ENCODE peak calls at places on chromosomes 13 and 19, in four cellular contexts. B is esophagus squamous epithelium, H is astrocyte of the spinal cord, X is psoas muscle. E is an unnamed sample.

GRCh38 chr19:48393559-48394330 is at the start of gene GRIN2D:
- DNase-seq in B (no peak), H (peak), X (no peak), E (no peak)

GRCh38 chr13:111792956-111793355 is 274.0 kb upstream of the SOX1 start:
- DNase-seq in B (no peak), H (no peak), X (no peak), E (no peak)

GRCh38 chr19:45667620-45668341 is at the start of gene GIPR:
- DNase-seq in B (no peak), H (no peak), X (peak), E (no peak)

GRCh38 chr13:95239293-95239692 is 62.0 kb downstream of the ABCC4 start:
- DNase-seq in B (no peak), H (no peak), X (no peak), E (no peak)

GRCh38 chr13:35789335-35790166 is 313.1 kb upstream of the MAB21L1 start:
- DNase-seq in B (no peak), H (peak), X (no peak), E (peak)

GRCh38 chr19:44003461-44004134 is 841 bp downstream of the ZNF230 start:
- DNase-seq in B (no peak), H (peak), X (no peak), E (no peak)

GRCh38 chr13:96762876-96763275 is 231.4 kb downstream of the OXGR1 start:
- DNase-seq in B (no peak), H (no peak), X (no peak), E (no peak)

GRCh38 chr13:107665926-107666458 is 549.3 kb downstream of the LIG4 start:
- DNase-seq in B (no peak), H (no peak), X (no peak), E (no peak)

GRCh38 chr13:48424212-48424611 is 11.3 kb upstream of the LPAR6 start:
- DNase-seq in B (no peak), H (no peak), X (no peak), E (no peak)

GRCh38 chr19:16328824-16329482 is 4.3 kb downstream of the KLF2 start:
- DNase-seq in B (no peak), H (peak), X (no peak), E (no peak)

GRCh38 chr19:657611-658010 is 5.4 kb downstream of the RNF126 start:
- DNase-seq in B (no peak), H (no peak), X (no peak), E (no peak)

GRCh38 chr19:19637523-19638251 is 5.8 kb downstream of the GMIP start:
- DNase-seq in B (no peak), H (no peak), X (no peak), E (no peak)

GRCh38 chr13:51803018-51803417 is 945 bp downstream of the DHRS12 start:
- DNase-seq in B (no peak), H (no peak), X (no peak), E (no peak)

GRCh38 chr19:55068803-55069136 is 5.8 kb upstream of the RDH13 start:
- DNase-seq in B (no peak), H (no peak), X (no peak), E (no peak)

GRCh38 chr19:53597023-53597422 is 34.8 kb upstream of the DPRX start:
- DNase-seq in B (no peak), H (no peak), X (no peak), E (no peak)

GRCh38 chr19:40366697-40367561 is 18.4 kb downstream of the PLD3 start:
- DNase-seq in B (no peak), H (peak), X (no peak), E (no peak)

GRCh38 chr19:46537136-46538097 is 41.8 kb upstream of the PNMA8B start:
- DNase-seq in B (no peak), H (no peak), X (peak), E (no peak)

GRCh38 chr19:37980419-37980975 is 73.5 kb downstream of the SIPA1L3 start:
- DNase-seq in B (no peak), H (no peak), X (no peak), E (no peak)

GRCh38 chr13:110506859-110507566 is 54.5 kb downstream of the RAB20 start:
- DNase-seq in B (no peak), H (peak), X (peak), E (no peak)

GRCh38 chr13:76319921-76320320 is 566.3 kb downstream of the KCTD12 start:
- DNase-seq in B (no peak), H (no peak), X (no peak), E (no peak)

GRCh38 chr19:10295847-10296591 is 6.3 kb downstream of the ICAM5 start:
- DNase-seq in B (no peak), H (no peak), X (no peak), E (no peak)

GRCh38 chr13:55214851-55215345 is 1925.8 kb upstream of the PRR20A start:
- DNase-seq in B (no peak), H (no peak), X (no peak), E (no peak)

GRCh38 chr13:30808600-30808999 is 73.3 kb downstream of the ALOX5AP start:
- DNase-seq in B (no peak), H (no peak), X (no peak), E (no peak)
- TF ChIP-seq CTCF in B (no peak), H (no peak), X (no peak), E (no peak)

GRCh38 chr13:33846306-33847062 is 28.5 kb downstream of the RFC3 start:
- DNase-seq in B (no peak), H (no peak), X (no peak), E (no peak)
- TF ChIP-seq CTCF in B (no peak), H (no peak), X (no peak), E (no peak)

GRCh38 chr19:30227071-30227621 is 145.0 kb upstream of the ZNF536 start:
- DNase-seq in B (no peak), H (no peak), X (no peak), E (no peak)

GRCh38 chr19:30226464-30227070 is 145.6 kb upstream of the ZNF536 start:
- DNase-seq in B (no peak), H (no peak), X (no peak), E (no peak)

GRCh38 chr19:30228726-30229523 is 143.3 kb upstream of the ZNF536 start:
- DNase-seq in B (no peak), H (no peak), X (no peak), E (no peak)

GRCh38 chr19:30228113-30228725 is 144.0 kb upstream of the ZNF536 start:
- DNase-seq in B (no peak), H (no peak), X (no peak), E (no peak)

GRCh38 chr19:30227661-30228112 is 144.5 kb upstream of the ZNF536 start:
- DNase-seq in B (no peak), H (peak), X (peak), E (no peak)
- TF ChIP-seq CTCF in B (peak), H (peak), X (peak), E (peak)

DNA sequence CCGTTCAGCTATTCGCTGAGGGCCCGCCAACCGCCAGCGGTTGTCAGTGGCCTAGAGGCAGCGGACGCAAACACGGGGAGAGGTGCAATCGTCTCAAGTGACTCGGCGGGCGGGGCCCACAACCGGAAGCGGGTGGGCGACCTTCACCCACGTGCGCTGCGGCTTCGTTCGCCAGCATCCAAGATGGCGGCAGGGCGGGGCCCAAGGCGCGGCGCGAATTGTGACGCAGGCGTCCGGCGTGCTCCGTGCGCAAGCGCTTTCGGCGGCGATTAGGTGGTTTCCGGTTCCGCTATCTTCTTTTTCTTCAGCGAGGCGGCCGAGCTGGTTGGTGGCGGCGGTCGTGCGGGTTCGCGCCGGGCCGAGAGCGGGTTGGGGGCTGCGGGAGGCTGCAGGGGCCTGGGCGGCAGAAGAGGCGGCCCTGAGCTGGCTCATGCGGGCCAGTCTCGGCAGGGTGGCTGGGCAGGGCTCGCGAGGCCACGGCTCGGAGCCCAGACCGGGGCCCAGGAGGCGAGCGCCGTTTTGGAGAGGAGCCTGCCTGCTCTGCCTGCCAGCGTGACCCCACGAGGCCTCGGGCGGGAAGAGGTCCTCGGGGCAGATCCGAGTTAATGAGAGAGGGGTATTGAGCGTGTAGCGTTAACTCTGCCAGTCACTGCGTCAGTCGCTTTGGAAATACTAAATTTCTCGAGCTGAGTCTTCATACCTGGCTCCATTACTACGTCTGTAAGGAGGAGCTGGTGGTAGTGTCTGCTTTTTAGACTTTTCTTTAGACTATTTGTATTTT is at the start of gene UBA52:
- DNase-seq in B (peak), H (peak), X (peak), E (peak)
- TF ChIP-seq CTCF in B (no peak), H (no peak), X (no peak), E (no peak)

GRCh38 chr13:41470187-41470586 is 12.8 kb downstream of the RGCC start:
- DNase-seq in B (no peak), H (no peak), X (no peak), E (no peak)

GRCh38 chr13:41465965-41466364 is 8.6 kb downstream of the RGCC start:
- DNase-seq in B (no peak), H (no peak), X (no peak), E (no peak)

GRCh38 chr13:41468631-41469030 is 11.3 kb downstream of the RGCC start:
- DNase-seq in B (no peak), H (no peak), X (no peak), E (no peak)

GRCh38 chr13:41465215-41465907 is 8.0 kb downstream of the RGCC start:
- DNase-seq in B (peak), H (peak), X (peak), E (no peak)

DNA sequence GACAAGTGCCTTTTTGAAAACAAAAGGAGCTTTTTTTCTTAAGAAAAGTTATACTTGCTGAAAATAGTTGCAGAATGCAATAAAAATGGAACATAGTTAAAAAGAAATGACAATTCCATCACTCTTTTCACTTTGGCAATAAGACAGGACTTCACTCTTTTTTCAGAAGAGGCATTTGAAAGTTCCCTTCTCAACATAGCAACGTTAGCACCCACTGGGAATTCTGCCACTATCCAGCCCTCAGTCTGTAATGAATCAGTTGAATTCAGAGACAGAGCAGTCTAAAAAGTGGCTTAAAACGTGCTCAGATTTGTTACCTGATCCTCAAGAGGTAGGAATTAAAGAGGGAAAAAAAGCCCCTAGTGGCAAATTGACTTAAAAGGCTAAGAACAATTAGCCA is 10.2 kb downstream of the RGCC start:
- DNase-seq in B (no peak), H (no peak), X (no peak), E (no peak)
- TF ChIP-seq CTCF in B (no peak), H (no peak), X (no peak), E (no peak)

DNA sequence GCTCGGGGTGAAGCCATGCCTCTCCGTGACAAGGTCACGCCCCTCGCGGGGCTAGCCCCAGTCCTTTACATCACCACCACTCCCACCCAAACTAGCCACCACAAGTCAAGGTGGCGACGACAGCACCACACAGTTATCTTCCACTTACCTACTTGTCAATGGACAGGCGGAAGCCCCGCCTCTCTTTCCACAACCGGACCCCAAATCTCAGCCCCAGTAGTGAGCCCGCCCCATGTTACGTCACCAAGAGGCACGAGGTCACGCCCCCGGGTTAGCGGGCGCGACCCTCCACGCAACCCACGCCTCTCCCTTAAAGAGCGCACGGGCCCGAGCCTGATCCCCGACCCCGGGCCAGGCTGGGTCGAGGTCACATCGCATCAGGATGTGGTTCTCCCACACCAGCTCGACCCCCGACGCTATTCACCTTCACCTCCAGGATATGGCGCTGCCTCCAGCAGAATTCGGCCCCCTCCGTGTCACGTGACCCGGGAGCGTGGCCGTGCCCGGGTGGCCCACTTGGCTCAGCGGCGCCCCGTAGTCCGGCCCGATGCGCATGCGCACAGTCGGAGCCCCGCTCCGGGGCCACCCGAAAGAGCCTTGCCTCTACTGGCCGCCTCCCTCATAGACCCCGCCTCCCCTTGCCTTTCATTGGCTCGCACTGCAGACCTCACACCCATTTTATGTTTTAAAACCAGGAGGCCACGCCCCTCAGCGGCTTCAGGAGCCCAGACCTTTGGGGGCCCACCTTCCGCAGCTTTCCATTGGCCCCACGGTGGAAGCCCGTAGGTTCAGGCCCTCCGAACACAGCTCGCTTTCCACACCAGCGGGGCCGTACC is 18.2 kb downstream of the SYDE1 start:
- DNase-seq in B (peak), H (peak), X (peak), E (peak)
- TF ChIP-seq CTCF in B (peak), H (no peak), X (no peak), E (peak)

GRCh38 chr19:28329429-28329828 is 883.5 kb downstream of the UQCRFS1 start:
- DNase-seq in B (no peak), H (no peak), X (no peak), E (no peak)

GRCh38 chr19:28327905-28328304 is 885.0 kb downstream of the UQCRFS1 start:
- DNase-seq in B (no peak), H (no peak), X (no peak), E (no peak)

GRCh38 chr19:28319918-28320317 is 893.0 kb downstream of the UQCRFS1 start:
- DNase-seq in B (no peak), H (no peak), X (no peak), E (no peak)

GRCh38 chr19:28319208-28319607 is 893.7 kb downstream of the UQCRFS1 start:
- DNase-seq in B (no peak), H (no peak), X (no peak), E (no peak)

DNA sequence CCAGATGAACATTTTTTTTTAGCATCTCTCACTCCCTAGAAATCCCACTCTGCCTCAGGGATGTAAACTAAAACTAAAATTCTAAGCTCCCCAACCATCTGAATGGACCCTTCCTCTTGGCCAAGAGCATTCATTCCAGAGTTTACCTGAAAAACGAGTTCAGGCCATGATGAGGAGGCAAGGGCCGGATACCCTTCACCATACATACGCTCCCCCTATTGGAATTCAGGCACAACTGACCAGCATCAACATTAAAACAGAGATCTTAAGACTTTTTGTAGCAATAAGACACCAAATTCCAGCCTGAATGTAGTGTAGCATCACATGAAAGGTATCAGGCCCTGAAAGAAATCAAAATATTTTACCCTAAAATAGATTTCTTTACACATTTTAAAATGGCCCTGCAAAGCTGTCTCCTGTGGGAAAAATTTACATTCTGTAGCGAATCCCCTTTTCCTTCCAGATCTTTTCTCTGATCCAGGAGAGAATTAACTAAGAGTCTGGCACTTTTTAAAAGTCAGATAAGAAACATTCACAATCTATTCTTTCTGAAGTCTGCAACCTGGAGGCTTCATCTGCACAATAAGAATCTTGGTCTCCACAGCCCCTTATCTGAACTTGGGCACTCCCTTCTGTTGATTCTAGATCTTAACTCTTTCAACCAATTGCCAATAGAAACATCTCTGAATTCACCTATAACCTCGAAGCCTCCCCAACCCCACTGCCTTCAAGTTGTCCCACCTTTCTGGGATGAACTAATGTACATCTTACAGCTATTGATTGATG is 888.5 kb downstream of the UQCRFS1 start:
- DNase-seq in B (no peak), H (no peak), X (no peak), E (no peak)
- TF ChIP-seq CTCF in B (no peak), H (no peak), X (no peak), E (no peak)

GRCh38 chr13:49683489-49683888 is 7.8 kb downstream of the EBPL start:
- DNase-seq in B (no peak), H (no peak), X (no peak), E (no peak)

GRCh38 chr13:49678172-49678914 is 12.9 kb downstream of the EBPL start:
- DNase-seq in B (no peak), H (no peak), X (no peak), E (no peak)

GRCh38 chr13:49676581-49677298 is 14.5 kb downstream of the EBPL start:
- DNase-seq in B (no peak), H (no peak), X (no peak), E (no peak)

GRCh38 chr13:49681837-49682236 is 9.4 kb downstream of the EBPL start:
- DNase-seq in B (no peak), H (peak), X (no peak), E (no peak)

GRCh38 chr13:49679244-49679643 is 12.0 kb downstream of the EBPL start:
- DNase-seq in B (no peak), H (peak), X (no peak), E (no peak)
- TF ChIP-seq CTCF in B (peak), H (peak), X (peak), E (peak)

GRCh38 chr13:28796938-28797257 is 23.2 kb upstream of the MTUS2 start:
- DNase-seq in B (no peak), H (no peak), X (no peak), E (no peak)
- TF ChIP-seq CTCF in B (no peak), H (no peak), X (no peak), E (no peak)

GRCh38 chr13:88622362-88622973 is 951.3 kb downstream of the SLITRK5 start:
- DNase-seq in B (no peak), H (no peak), X (no peak), E (no peak)
- TF ChIP-seq CTCF in B (no peak), H (no peak), X (no peak), E (no peak)

E was measured in AG09319.